ENCODE peak calls at places on chromosomes 7 and 10, in seven cellular contexts. One of them, this sample, is unnamed.

GRCh38 chr7:67484244-67484751 is 487.7 kb downstream of the TYW1 start:
- DNase-seq in hypothalamus: no peak
- DNase-seq in HuH-7.5: peak
- DNase-seq in GM23338: peak
- DNase-seq in cerebellum: peak
- DNase-seq in GM23248: peak
- DNase-seq in psoas muscle: peak
- DNase-seq in this sample: no peak

GRCh38 chr10:13945760-13946460 is 359.1 kb downstream of the PRPF18 start:
- DNase-seq in HuH-7.5: no peak
- DNase-seq in cerebellum: peak
- DNase-seq in GM23248: no peak
- DNase-seq in hypothalamus: no peak
- DNase-seq in GM23338: peak
- DNase-seq in psoas muscle: no peak
- DNase-seq in this sample: peak

GRCh38 chr10:2023687-2024086 is 286.4 kb upstream of the ADARB2 start:
- DNase-seq in psoas muscle: no peak
- DNase-seq in hypothalamus: no peak
- DNase-seq in HuH-7.5: no peak
- DNase-seq in GM23248: no peak
- DNase-seq in GM23338: no peak
- DNase-seq in cerebellum: no peak
- DNase-seq in this sample: no peak

GRCh38 chr7:55307123-55307916 is 57.8 kb upstream of the LANCL2 start:
- DNase-seq in cerebellum: no peak
- DNase-seq in psoas muscle: no peak
- DNase-seq in HuH-7.5: no peak
- DNase-seq in hypothalamus: no peak
- DNase-seq in GM23338: peak
- DNase-seq in GM23248: peak
- DNase-seq in this sample: no peak

GRCh38 chr10:58414270-58415041 is 29.2 kb downstream of the TFAM start:
- DNase-seq in GM23248: peak
- DNase-seq in psoas muscle: no peak
- DNase-seq in cerebellum: no peak
- DNase-seq in GM23338: peak
- DNase-seq in hypothalamus: no peak
- DNase-seq in HuH-7.5: peak
- DNase-seq in this sample: no peak

GRCh38 chr7:152849128-152849527 is 89.6 kb downstream of the ACTR3B start:
- DNase-seq in HuH-7.5: no peak
- DNase-seq in hypothalamus: no peak
- DNase-seq in psoas muscle: no peak
- DNase-seq in GM23338: no peak
- DNase-seq in cerebellum: no peak
- DNase-seq in GM23248: no peak
- DNase-seq in this sample: no peak

GRCh38 chr7:123692471-123692877 is 36.8 kb downstream of the LMOD2 start:
- DNase-seq in hypothalamus: no peak
- DNase-seq in cerebellum: no peak
- DNase-seq in GM23248: no peak
- DNase-seq in GM23338: peak
- DNase-seq in psoas muscle: no peak
- DNase-seq in HuH-7.5: no peak
- DNase-seq in this sample: no peak

GRCh38 chr10:4512557-4513286 is 313.3 kb upstream of the AKR1E2 start:
- DNase-seq in GM23338: peak
- DNase-seq in HuH-7.5: peak
- DNase-seq in cerebellum: no peak
- DNase-seq in GM23248: peak
- DNase-seq in hypothalamus: no peak
- DNase-seq in psoas muscle: no peak
- DNase-seq in this sample: no peak

GRCh38 chr10:113475381-113475807 is 77.5 kb upstream of the HABP2 start:
- DNase-seq in hypothalamus: no peak
- DNase-seq in psoas muscle: no peak
- DNase-seq in GM23338: no peak
- DNase-seq in HuH-7.5: no peak
- DNase-seq in cerebellum: no peak
- DNase-seq in GM23248: peak
- DNase-seq in this sample: no peak

GRCh38 chr10:12193193-12193592 is 2.5 kb downstream of the NUDT5 start:
- DNase-seq in HuH-7.5: no peak
- DNase-seq in psoas muscle: no peak
- DNase-seq in GM23338: no peak
- DNase-seq in GM23248: peak
- DNase-seq in cerebellum: no peak
- DNase-seq in hypothalamus: no peak
- DNase-seq in this sample: no peak

GRCh38 chr10:124977648-124978375 is 35.9 kb downstream of the ZRANB1 start:
- DNase-seq in GM23248: no peak
- DNase-seq in hypothalamus: no peak
- DNase-seq in cerebellum: peak
- DNase-seq in GM23338: no peak
- DNase-seq in psoas muscle: no peak
- DNase-seq in HuH-7.5: no peak
- DNase-seq in this sample: no peak

GRCh38 chr10:125021686-125022374 is 79.9 kb downstream of the ZRANB1 start:
- DNase-seq in psoas muscle: no peak
- DNase-seq in hypothalamus: no peak
- DNase-seq in cerebellum: peak
- DNase-seq in GM23338: no peak
- DNase-seq in GM23248: no peak
- DNase-seq in HuH-7.5: no peak
- DNase-seq in this sample: no peak

GRCh38 chr10:70879244-70879643 is 9.1 kb downstream of the PCBD1 start:
- DNase-seq in psoas muscle: no peak
- DNase-seq in cerebellum: no peak
- DNase-seq in HuH-7.5: no peak
- DNase-seq in GM23338: no peak
- DNase-seq in hypothalamus: no peak
- DNase-seq in GM23248: peak
- DNase-seq in this sample: no peak